ENCODE peak calls at places on chromosomes 6 and 20, in eight cellular contexts. C, K, Q, D, V, O, G and L are unnamed samples.

GRCh38 chr6:170459451-170459850 is 93.7 kb downstream of the PSMB1 start:
- DNase-seq in C (no peak), K (no peak), O (peak), D (no peak), V (peak), G (no peak), Q (no peak), L (peak)

GRCh38 chr20:43331911-43332310 is 125.8 kb upstream of the SRSF6 start:
- DNase-seq in Q (no peak), K (no peak), C (no peak), V (no peak), D (no peak), O (no peak), G (no peak), L (no peak)

GRCh38 chr6:85065831-85066230 is 301.4 kb upstream of the TBX18 start:
- DNase-seq in O (no peak), V (no peak), D (no peak), C (no peak), Q (no peak), G (no peak), K (no peak), L (peak)

GRCh38 chr20:61978491-61978890 is 87.2 kb downstream of the TAF4 start:
- DNase-seq in V (no peak), Q (no peak), G (no peak), K (no peak), C (no peak), O (no peak), D (no peak), L (no peak)

GRCh38 chr6:107977283-107977682 is 19.3 kb upstream of the SEC63 start:
- DNase-seq in K (no peak), D (no peak), G (peak), V (no peak), Q (peak), C (no peak), O (peak), L (peak)

GRCh38 chr20:57678340-57678739 is 31.5 kb downstream of the PMEPA1 start:
- DNase-seq in C (no peak), Q (peak), V (no peak), G (no peak), O (no peak), K (no peak), D (no peak), L (no peak)

GRCh38 chr6:80566361-80566760 is 459.9 kb downstream of the BCKDHB start:
- DNase-seq in C (no peak), V (no peak), D (no peak), K (no peak), O (no peak), Q (no peak), G (no peak), L (no peak)

GRCh38 chr6:134517863-134518262 is 200.0 kb upstream of the SGK1 start:
- DNase-seq in D (no peak), G (no peak), V (no peak), O (no peak), C (no peak), Q (no peak), K (no peak), L (no peak)

GRCh38 chr6:143620461-143620860 is 57.3 kb upstream of the PHACTR2 start:
- DNase-seq in K (peak), C (no peak), D (no peak), G (no peak), Q (no peak), V (no peak), O (no peak), L (peak)

GRCh38 chr20:33437141-33437911 is 6.2 kb downstream of the SNTA1 start:
- DNase-seq in G (no peak), V (no peak), Q (peak), K (peak), D (no peak), O (no peak), C (no peak), L (peak)

GRCh38 chr20:62117658-62118057 is 4.6 kb upstream of the LSM14B start:
- DNase-seq in K (no peak), V (peak), O (no peak), G (no peak), Q (no peak), D (peak), C (peak), L (no peak)

GRCh38 chr20:59328071-59328470 is 27.7 kb downstream of the EDN3 start:
- DNase-seq in O (no peak), D (no peak), Q (no peak), G (no peak), K (no peak), C (no peak), V (no peak), L (no peak)

GRCh38 chr20:50285376-50286173 is 94.9 kb downstream of the CEBPB start:
- DNase-seq in O (peak), G (no peak), V (no peak), C (no peak), Q (no peak), K (peak), D (no peak), L (peak)

GRCh38 chr6:144561455-144562043 is 276.4 kb downstream of the UTRN start:
- DNase-seq in V (no peak), D (no peak), O (no peak), C (no peak), G (no peak), Q (no peak), K (no peak), L (no peak)

GRCh38 chr6:35469711-35470662 is 1.8 kb downstream of the RPL10A start:
- DNase-seq in K (no peak), D (no peak), G (no peak), O (no peak), C (no peak), Q (no peak), V (no peak), L (no peak)

GRCh38 chr6:148573922-148574321 is 172.9 kb upstream of the UST start:
- DNase-seq in K (no peak), G (no peak), C (no peak), O (no peak), V (no peak), Q (no peak), D (no peak), L (no peak)

GRCh38 chr6:155023717-155024116 is 28.6 kb downstream of the TIAM2 start:
- DNase-seq in Q (no peak), G (no peak), C (no peak), K (no peak), V (no peak), O (no peak), D (no peak), L (no peak)

GRCh38 chr6:157229219-157229607 is 94.1 kb downstream of the TMEM242 start:
- DNase-seq in O (no peak), C (no peak), D (no peak), G (no peak), K (no peak), Q (no peak), V (no peak), L (no peak)

GRCh38 chr20:45836841-45837240 is 3.2 kb downstream of the SNX21 start:
- DNase-seq in G (no peak), C (no peak), V (no peak), D (no peak), O (no peak), K (no peak), Q (no peak), L (no peak)

GRCh38 chr6:27230758-27231111 is 16.8 kb upstream of the PRSS16 start:
- DNase-seq in D (no peak), O (no peak), Q (no peak), G (no peak), K (no peak), V (no peak), C (no peak), L (no peak)

GRCh38 chr6:128697392-128697689 is 176.9 kb upstream of the PTPRK start:
- DNase-seq in G (no peak), V (no peak), O (no peak), C (no peak), K (no peak), Q (no peak), D (no peak), L (no peak)

GRCh38 chr6:18226451-18226850 is 37.9 kb downstream of the DEK start:
- DNase-seq in D (no peak), Q (no peak), K (peak), G (no peak), O (peak), V (no peak), C (no peak), L (peak)

GRCh38 chr6:28769626-28770402 is 154.0 kb downstream of the TRIM27 start:
- DNase-seq in G (peak), O (peak), D (no peak), K (no peak), Q (no peak), C (no peak), V (no peak), L (peak)

GRCh38 chr6:35552285-35552917 is 39.7 kb upstream of the TULP1 start:
- DNase-seq in D (peak), Q (no peak), V (peak), K (no peak), G (peak), O (peak), C (peak), L (no peak)

GRCh38 chr6:37525460-37526357 is 26.0 kb upstream of the CCDC167 start:
- DNase-seq in D (no peak), Q (no peak), C (no peak), G (peak), K (no peak), O (peak), V (no peak), L (no peak)

GRCh38 chr6:3887150-3887700 is 38.1 kb downstream of the FAM50B start:
- DNase-seq in Q (peak), D (no peak), V (no peak), C (no peak), K (peak), O (peak), G (no peak), L (peak)

GRCh38 chr6:157430834-157431233 is 49.8 kb downstream of the ZDHHC14 start:
- DNase-seq in O (no peak), C (no peak), D (no peak), V (no peak), K (no peak), G (no peak), Q (no peak), L (no peak)

GRCh38 chr6:43916924-43917877 is 147.2 kb downstream of the VEGFA start:
- DNase-seq in V (no peak), K (no peak), D (no peak), O (no peak), G (no peak), Q (no peak), C (no peak), L (peak)

GRCh38 chr20:57505991-57506390 is 18.9 kb downstream of the CTCFL start:
- DNase-seq in K (no peak), C (no peak), G (no peak), O (no peak), Q (no peak), D (no peak), V (no peak), L (no peak)

GRCh38 chr6:147716434-147716833 is 207.9 kb downstream of the SAMD5 start:
- DNase-seq in D (no peak), Q (no peak), V (no peak), G (no peak), O (no peak), K (no peak), C (no peak), L (no peak)

GRCh38 chr20:48769111-48769879 is 58.5 kb downstream of the PREX1 start:
- DNase-seq in V (peak), C (peak), K (no peak), G (no peak), D (peak), Q (no peak), O (no peak), L (peak)

GRCh38 chr6:66897576-66897975 is 1190.5 kb upstream of the EYS start:
- DNase-seq in C (no peak), O (no peak), D (no peak), G (no peak), Q (no peak), V (no peak), K (no peak), L (peak)

GRCh38 chr6:43455034-43455747 is at the start of gene DLK2:
- DNase-seq in C (no peak), K (no peak), D (peak), Q (no peak), V (no peak), O (peak), G (peak), L (no peak)

GRCh38 chr6:75932067-75932466 is 140.4 kb downstream of the IMPG1 start:
- DNase-seq in G (peak), D (no peak), O (no peak), V (no peak), C (no peak), Q (peak), K (no peak), L (peak)

GRCh38 chr6:5998236-5998635 is 8.5 kb downstream of the NRN1 start:
- DNase-seq in C (no peak), Q (no peak), D (no peak), G (no peak), V (no peak), O (no peak), K (no peak), L (no peak)

GRCh38 chr6:16494781-16495180 is 256.4 kb downstream of the GMPR start:
- DNase-seq in D (no peak), O (no peak), K (no peak), Q (no peak), C (no peak), G (no peak), V (no peak), L (no peak)

GRCh38 chr6:135577059-135577538 is 79.6 kb upstream of the AHI1 start:
- DNase-seq in V (no peak), G (no peak), C (no peak), Q (no peak), K (no peak), O (no peak), D (no peak), L (no peak)

GRCh38 chr20:25066386-25066785 is 8.4 kb upstream of the ACSS1 start:
- DNase-seq in O (no peak), G (no peak), Q (no peak), D (no peak), K (no peak), C (no peak), V (no peak), L (no peak)